ENCODE peak calls at places on chromosomes 3 and 15, in six cellular contexts. O is neuronal stem cell, H is IMR-90, U is trophoblast cell, C is mesendoderm, P is H1. L is an unnamed sample.

GRCh38 chr3:151816091-151816604 is 2.2 kb downstream of the AADAC start:
- DNase-seq in U (no peak), C (peak), O (no peak), P (no peak), H (peak), L (peak)

GRCh38 chr3:170488802-170489201 is 70.1 kb downstream of the CLDN11 start:
- DNase-seq in P (no peak), H (peak), O (no peak), U (peak), C (no peak), L (peak)

GRCh38 chr15:39341238-39341637 is 239.6 kb upstream of the THBS1 start:
- DNase-seq in C (no peak), U (no peak), P (no peak), H (no peak), O (no peak), L (no peak)

GRCh38 chr15:58541410-58542087 is 109.8 kb downstream of the LIPC start:
- DNase-seq in U (no peak), O (no peak), P (no peak), C (no peak), H (no peak), L (no peak)

GRCh38 chr3:123789760-123790159 is 94.4 kb downstream of the MYLK start:
- DNase-seq in U (peak), O (no peak), C (peak), H (peak), P (no peak), L (peak)

GRCh38 chr3:12934431-12934830 is 93.1 kb upstream of the RPL32 start:
- DNase-seq in C (no peak), P (no peak), U (no peak), H (no peak), O (no peak), L (no peak)

GRCh38 chr3:66267031-66267430 is 46.2 kb downstream of the SLC25A26 start:
- DNase-seq in U (no peak), O (no peak), P (no peak), C (no peak), H (no peak), L (no peak)

GRCh38 chr3:58434990-58435389 is 1.4 kb upstream of the PDHB start:
- DNase-seq in C (peak), H (peak), U (no peak), O (peak), P (peak), L (peak)

GRCh38 chr3:56928379-56929068 is 126.8 kb upstream of the ARHGEF3 start:
- DNase-seq in C (peak), U (peak), H (no peak), P (no peak), O (no peak), L (no peak)

GRCh38 chr3:53154731-53155320 is 6.2 kb upstream of the PRKCD start:
- DNase-seq in H (no peak), P (no peak), O (no peak), C (no peak), U (no peak), L (no peak)

GRCh38 chr3:46959169-46959515 is 17.4 kb downstream of the CCDC12 start:
- DNase-seq in O (no peak), P (no peak), H (no peak), U (no peak), C (no peak), L (no peak)

GRCh38 chr3:127287840-127288239 is at the start of gene PRR20G:
- DNase-seq in H (no peak), P (no peak), C (peak), U (no peak), O (no peak), L (no peak)

GRCh38 chr3:18369561-18370185 is 55.5 kb downstream of the SATB1 start:
- DNase-seq in U (peak), O (no peak), C (no peak), H (no peak), P (no peak), L (no peak)

GRCh38 chr3:101936419-101937331 is 87.4 kb downstream of the NFKBIZ start:
- DNase-seq in P (no peak), H (peak), O (no peak), U (no peak), C (no peak), L (peak)

GRCh38 chr3:194472290-194472920 is 14.4 kb downstream of the ATP13A3 start:
- DNase-seq in O (peak), P (no peak), U (peak), C (peak), H (peak), L (peak)

GRCh38 chr3:47803478-47804025 is 614 bp downstream of the DHX30 start:
- DNase-seq in O (no peak), C (no peak), P (no peak), U (peak), H (no peak), L (no peak)

GRCh38 chr3:40573985-40574384 is 49.2 kb downstream of the ZNF621 start:
- DNase-seq in U (no peak), H (no peak), P (no peak), O (no peak), C (no peak), L (no peak)

GRCh38 chr3:194554488-194555098 is 67.8 kb upstream of the ATP13A3 start:
- DNase-seq in C (no peak), O (no peak), H (no peak), P (no peak), U (no peak), L (no peak)

GRCh38 chr15:77859491-77860060 is 217.9 kb downstream of the TBC1D2B start:
- DNase-seq in U (no peak), H (no peak), O (no peak), P (no peak), C (peak), L (no peak)

GRCh38 chr3:78994174-78995027 is 773.4 kb downstream of the ROBO1 start:
- DNase-seq in P (peak), O (no peak), H (peak), U (no peak), C (peak), L (peak)

GRCh38 chr3:10647376-10647775 is 142.0 kb upstream of the ATP2B2 start:
- DNase-seq in H (no peak), C (no peak), U (no peak), P (no peak), O (no peak), L (no peak)

GRCh38 chr3:98784666-98785600 is 21.8 kb downstream of the ST3GAL6 start:
- DNase-seq in U (peak), H (peak), O (no peak), C (peak), P (no peak), L (peak)

GRCh38 chr3:178736300-178736699 is 200.1 kb downstream of the KCNMB2 start:
- DNase-seq in P (no peak), C (no peak), H (no peak), U (no peak), O (no peak), L (no peak)

GRCh38 chr15:98689431-98689861 is 41.1 kb downstream of the IGF1R start:
- DNase-seq in P (no peak), U (peak), H (peak), C (no peak), O (no peak), L (peak)

GRCh38 chr3:111159391-111159790 is 87.8 kb downstream of the NECTIN3 start:
- DNase-seq in H (peak), C (peak), P (no peak), O (no peak), U (no peak), L (no peak)

GRCh38 chr3:179133575-179133974 is 14.6 kb upstream of the PIK3CA start:
- DNase-seq in C (no peak), O (no peak), P (no peak), U (no peak), H (no peak), L (no peak)

GRCh38 chr3:112561085-112561692 is 573 bp downstream of the ATG3 start:
- DNase-seq in P (no peak), U (peak), C (peak), O (peak), H (peak), L (peak)

GRCh38 chr3:18428036-18428435 is 2.9 kb upstream of the SATB1 start:
- DNase-seq in H (no peak), O (no peak), U (no peak), C (peak), P (no peak), L (no peak)

GRCh38 chr15:52408823-52409222 is 113.2 kb upstream of the MYO5C start:
- DNase-seq in P (no peak), U (peak), H (peak), O (no peak), C (no peak), L (no peak)

GRCh38 chr3:106333911-106334618 is 465.3 kb upstream of the CBLB start:
- DNase-seq in O (no peak), P (no peak), C (no peak), U (peak), H (peak), L (peak)

GRCh38 chr3:186383026-186383993 is 21.3 kb upstream of the DGKG start:
- DNase-seq in U (no peak), P (no peak), O (no peak), C (peak), H (no peak), L (no peak)
- H3K4me3 ChIP-seq in U (no peak), P (no peak), O (no peak), C (no peak), H (no peak), L (no peak)

GRCh38 chr15:70833897-70834765 is 19.8 kb downstream of the LARP6 start:
- DNase-seq in O (no peak), P (no peak), U (no peak), C (peak), H (peak), L (peak)
- H3K18ac ChIP-seq in O (no peak), P (peak), U (peak), C (peak), H (peak), L (no peak)

DNA sequence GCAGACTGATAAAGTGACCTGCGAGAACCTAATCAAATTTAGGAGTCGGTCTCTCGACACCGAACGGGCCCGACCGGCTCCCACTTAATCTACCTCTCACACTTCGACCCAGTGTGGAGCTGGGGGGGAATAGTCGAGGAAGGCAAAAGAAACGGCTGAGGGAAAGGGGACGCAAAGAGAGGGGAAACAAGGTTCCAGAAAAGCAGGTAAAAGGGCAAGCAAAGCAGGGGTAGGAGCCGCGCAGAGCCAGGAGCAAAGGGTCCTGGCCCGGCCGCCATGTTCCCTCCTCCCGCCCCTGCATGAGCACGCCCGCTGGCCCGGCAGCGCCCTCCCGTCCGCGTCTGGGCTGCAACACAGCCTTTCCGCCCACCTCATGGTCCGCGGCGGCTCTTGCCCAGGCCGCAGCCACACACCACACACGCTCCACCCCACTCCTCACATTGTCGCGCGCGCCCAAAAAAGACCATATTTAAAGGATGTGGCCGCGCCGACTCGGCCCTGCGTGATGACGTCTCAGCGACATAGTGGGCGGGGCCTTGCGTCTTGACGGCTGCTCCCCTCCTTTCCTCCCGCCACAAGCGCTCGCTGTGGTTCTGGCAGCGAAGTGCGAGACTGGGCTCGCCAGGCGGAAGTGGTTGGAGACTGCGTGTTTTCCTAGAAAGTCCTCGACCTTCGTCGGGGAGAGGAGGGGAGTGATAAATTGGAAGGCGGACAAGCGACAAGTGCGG is at the start of gene ICE2:
- DNase-seq in H (peak), P (peak), O (peak), U (peak), C (peak), L (peak)
- H4K8ac ChIP-seq in H (peak), P (peak), O (peak), U (peak), C (no peak), L (peak)

DNA sequence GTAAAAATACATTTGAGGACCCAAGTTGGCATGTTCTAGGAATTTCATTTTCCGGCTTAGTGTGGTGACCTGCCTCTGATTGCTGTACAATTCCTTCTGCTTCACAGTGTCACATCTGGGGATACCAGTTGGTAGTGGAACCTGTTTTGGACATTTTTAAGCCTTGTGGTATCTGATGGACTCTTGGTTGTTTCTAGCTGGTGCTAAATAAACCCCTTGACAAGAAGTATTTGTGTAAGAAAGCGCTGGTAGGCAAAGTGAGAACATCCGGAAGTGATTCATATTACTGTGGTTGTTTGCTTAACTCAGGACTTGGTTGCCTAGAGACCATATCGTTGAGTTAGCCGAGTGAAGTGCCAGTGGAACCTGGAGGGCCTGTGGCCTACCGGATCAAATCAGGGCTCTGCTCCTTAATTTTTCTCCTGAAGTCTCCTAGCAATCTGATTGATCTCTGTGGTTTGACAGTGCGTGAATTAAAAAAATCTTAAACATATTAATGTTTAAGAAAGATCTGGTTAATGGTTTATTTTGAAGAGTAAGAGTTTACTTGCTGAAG is 12.8 kb downstream of the IQGAP1 start:
- DNase-seq in U (peak), H (peak), O (peak), P (no peak), C (peak), L (peak)
- H3K4me3 ChIP-seq in U (no peak), H (no peak), O (no peak), P (peak), C (no peak), L (peak)

DNA sequence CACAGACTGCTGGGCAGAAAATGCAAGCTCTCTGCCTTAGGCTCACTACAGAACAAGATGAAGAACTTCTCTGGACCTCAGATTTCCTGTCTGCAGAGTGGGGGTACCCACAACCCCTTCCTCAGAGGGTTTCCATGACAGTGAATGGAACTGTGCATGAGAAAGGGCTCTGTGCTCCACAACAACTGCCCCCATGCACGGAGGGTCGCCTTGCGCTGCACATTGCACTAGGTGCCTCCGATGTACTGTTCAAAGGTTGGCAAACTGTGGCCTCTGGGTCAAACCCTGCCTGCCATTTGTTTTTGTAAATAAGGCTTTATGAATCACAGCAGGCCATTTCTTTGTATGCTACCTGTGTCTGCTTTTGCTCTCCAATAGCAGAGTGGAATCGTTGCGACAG is 172.0 kb downstream of the RAB11A start:
- DNase-seq in C (no peak), P (no peak), O (no peak), H (no peak), U (no peak), L (no peak)
- H3K18ac ChIP-seq in C (no peak), P (no peak), O (no peak), H (no peak), U (no peak), L (no peak)

GRCh38 chr3:16415911-16416310 is 97.6 kb downstream of the RFTN1 start:
- DNase-seq in C (no peak), P (no peak), U (no peak), H (no peak), O (no peak), L (no peak)
- H4K8ac ChIP-seq in C (no peak), P (no peak), U (no peak), H (no peak), O (no peak), L (no peak)

GRCh38 chr15:74129411-74130088 is 836 bp upstream of the ISLR2 start:
- DNase-seq in P (no peak), C (peak), O (no peak), U (no peak), H (no peak), L (no peak)
- H3K4me3 ChIP-seq in P (peak), C (no peak), O (peak), U (no peak), H (no peak), L (peak)

DNA sequence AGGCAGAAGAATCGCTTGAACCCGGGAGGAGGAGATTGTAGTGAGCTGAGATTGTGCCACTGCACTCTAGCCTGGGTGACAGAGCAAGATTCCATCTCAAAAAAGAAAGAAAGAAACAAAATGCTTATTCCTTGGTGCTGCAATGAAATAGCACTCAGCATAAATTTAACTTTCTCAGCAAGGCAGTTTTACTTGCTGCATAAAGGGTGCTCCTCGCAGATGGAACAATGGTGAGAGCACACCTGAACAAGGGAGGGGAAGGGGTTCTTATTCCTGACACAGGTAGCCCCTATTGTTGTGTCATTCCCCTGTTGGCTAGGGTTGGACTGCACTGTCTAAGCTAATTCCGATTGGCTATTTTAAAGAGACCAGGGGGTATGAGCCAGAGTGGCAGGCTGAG is 17.1 kb downstream of the PAK2 start:
- DNase-seq in O (no peak), C (no peak), U (no peak), H (no peak), P (no peak), L (no peak)
- H3K18ac ChIP-seq in O (no peak), C (no peak), U (no peak), H (no peak), P (no peak), L (no peak)

L was measured in mesenchymal stem cell.